ENCODE peak calls at places on chromosomes 3 and 15, in seven cellular contexts. I is H1, L is ovary, O is suprapubic skin, K is sigmoid colon, C is GM12878, U is HepG2. H is an unnamed sample. For H3K4me1, the result is how much of the 10 kb centered on the place peaks cover.

GRCh38 chr3:108352176-108352575 is 55.8 kb downstream of the HHLA2 start:
- DNase-seq in K (no peak), L (no peak), C (no peak), I (no peak), U (no peak), O (no peak), H (no peak)

GRCh38 chr3:3196148-3196861 is 16.8 kb upstream of the CRBN start:
- DNase-seq in I (no peak), L (no peak), U (no peak), K (no peak), C (no peak), O (no peak), H (no peak)

GRCh38 chr3:80676869-80677268 is 909.1 kb upstream of the ROBO1 start:
- DNase-seq in U (no peak), L (no peak), O (no peak), K (no peak), C (no peak), I (no peak), H (no peak)

GRCh38 chr3:35291837-35292236 is 347.5 kb upstream of the ARPP21 start:
- DNase-seq in O (no peak), I (no peak), L (no peak), U (no peak), K (no peak), C (no peak), H (no peak)

GRCh38 chr15:45130291-45131000 is 652 bp downstream of the DUOX1 start:
- DNase-seq in C (no peak), I (no peak), K (no peak), U (no peak), L (no peak), O (no peak), H (no peak)

GRCh38 chr15:77525907-77526581 is 105.4 kb downstream of the HMG20A start:
- DNase-seq in C (no peak), U (no peak), I (no peak), O (peak), L (peak), K (peak), H (no peak)

GRCh38 chr3:196180346-196180745 is 30.9 kb downstream of the ZDHHC19 start:
- DNase-seq in I (no peak), L (no peak), C (no peak), O (no peak), U (no peak), K (no peak), H (no peak)

GRCh38 chr3:116339441-116340028 is 105.8 kb downstream of the LSAMP start:
- DNase-seq in I (no peak), L (no peak), K (peak), C (no peak), U (no peak), O (no peak), H (peak)

GRCh38 chr3:53239800-53240199 is 16.0 kb downstream of the TKT start:
- DNase-seq in U (no peak), C (no peak), I (no peak), K (no peak), O (no peak), L (no peak), H (no peak)

GRCh38 chr15:24880663-24881062 is 74.1 kb upstream of the SNRPN start:
- DNase-seq in C (no peak), L (no peak), K (no peak), U (no peak), O (no peak), I (no peak), H (no peak)

GRCh38 chr15:67573194-67573593 is 30.7 kb downstream of the MAP2K5 start:
- DNase-seq in I (no peak), C (no peak), L (no peak), K (no peak), U (no peak), O (no peak), H (no peak)

GRCh38 chr3:46910166-46910760 is 32.7 kb downstream of the PTH1R start:
- DNase-seq in U (no peak), O (peak), L (peak), K (peak), C (no peak), I (no peak), H (no peak)

GRCh38 chr15:84911879-84912660 is 27.6 kb downstream of the SLC28A1 start:
- DNase-seq in L (peak), O (peak), C (no peak), U (peak), I (no peak), K (peak), H (peak)

GRCh38 chr3:108099679-108100428 is 9.0 kb upstream of the CD47 start:
- DNase-seq in U (no peak), K (no peak), C (no peak), I (no peak), O (no peak), L (no peak), H (no peak)

GRCh38 chr15:67511606-67512005 is 9.3 kb upstream of the C15orf61 start:
- DNase-seq in L (no peak), I (no peak), C (no peak), K (no peak), O (no peak), U (no peak), H (no peak)

GRCh38 chr15:95957854-95958253 is 372.6 kb upstream of the NR2F2 start:
- DNase-seq in K (no peak), I (no peak), C (no peak), O (no peak), L (no peak), U (no peak), H (no peak)

GRCh38 chr15:71773206-71773859 is 37.0 kb upstream of the NR2E3 start:
- DNase-seq in L (no peak), C (no peak), K (no peak), O (no peak), U (no peak), I (no peak), H (no peak)

GRCh38 chr15:42151012-42151615 is 5.3 kb downstream of the PLA2G4F start:
- DNase-seq in L (no peak), K (no peak), I (no peak), U (no peak), C (no peak), O (peak), H (no peak)

GRCh38 chr15:58545307-58546065 is 113.7 kb downstream of the LIPC start:
- DNase-seq in O (no peak), L (no peak), K (no peak), C (no peak), I (no peak), U (no peak), H (no peak)

GRCh38 chr15:58546066-58546591 is 114.3 kb downstream of the LIPC start:
- DNase-seq in L (peak), O (no peak), K (no peak), C (no peak), U (no peak), I (no peak), H (no peak)

GRCh38 chr15:58547628-58548307 is 116.0 kb downstream of the LIPC start:
- DNase-seq in O (no peak), U (no peak), C (no peak), I (no peak), K (no peak), L (no peak), H (no peak)

GRCh38 chr15:58548308-58549012 is 116.7 kb downstream of the LIPC start:
- DNase-seq in K (no peak), C (no peak), O (no peak), I (no peak), L (no peak), U (no peak), H (no peak)

GRCh38 chr15:58546635-58547627 is 115.1 kb downstream of the LIPC start:
- DNase-seq in O (no peak), U (peak), L (peak), C (no peak), I (no peak), K (no peak), H (no peak)
- TF ChIP-seq EP300 in O (no peak), U (no peak), L (no peak), C (no peak), I (no peak), K (no peak), H (no peak)

GRCh38 chr3:50617096-50617791 is at the start of gene MAPKAPK3:
- DNase-seq in U (peak), K (peak), I (no peak), L (no peak), O (peak), C (no peak), H (peak)
- H3K4me1 ChIP-seq in U (under half), K (under half), I (under half), L (under half), O (half or more), C (under half), H (under half)

DNA sequence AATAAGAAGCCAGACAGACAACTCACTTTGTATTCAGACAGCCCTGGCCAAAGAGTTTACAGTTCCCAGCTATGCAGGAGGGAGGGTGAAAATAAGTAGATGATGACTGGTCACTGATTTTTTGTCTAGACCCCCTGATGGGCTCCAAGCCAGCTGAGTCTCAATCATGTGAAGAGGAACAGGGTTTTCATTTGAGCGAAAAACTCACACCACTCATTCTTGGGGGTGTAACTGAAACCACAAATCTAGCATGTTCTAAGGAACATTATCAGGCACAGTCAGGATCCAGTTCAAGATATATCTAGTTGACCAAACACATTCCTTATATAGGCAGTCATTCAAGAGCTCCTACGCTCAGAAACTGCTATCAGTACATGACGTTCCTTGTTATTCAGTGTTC is 59.0 kb downstream of the LMCD1 start:
- DNase-seq in C (no peak), I (no peak), U (no peak), L (no peak), K (peak), O (no peak), H (no peak)
- TF ChIP-seq EP300 in C (no peak), I (no peak), U (no peak), L (no peak), K (no peak), O (no peak), H (no peak)

GRCh38 chr15:63503739-63504246 is 600 bp upstream of the USP3 start:
- DNase-seq in U (peak), C (no peak), I (no peak), O (no peak), K (peak), L (peak), H (peak)
- H3K4me1 ChIP-seq in U (half or more), C (under half), I (under half), O (half or more), K (under half), L (under half), H (half or more)

GRCh38 chr15:28060005-28060404 is 39.1 kb downstream of the OCA2 start:
- DNase-seq in K (no peak), O (no peak), L (no peak), I (no peak), U (no peak), C (no peak), H (no peak)
- TF ChIP-seq EP300 in K (no peak), O (no peak), L (no peak), I (no peak), U (no peak), C (no peak), H (no peak)

GRCh38 chr15:37087050-37087691 is 13.2 kb downstream of the MEIS2 start:
- DNase-seq in O (no peak), L (no peak), U (no peak), K (no peak), I (no peak), C (no peak), H (no peak)
- H3K4me1 ChIP-seq in O (under half), L (under half), U (under half), K (half or more), I (under half), C (under half), H (under half)

GRCh38 chr3:95926904-95927501 is 887.4 kb upstream of the EPHA6 start:
- DNase-seq in L (no peak), O (no peak), K (no peak), I (peak), U (no peak), C (no peak), H (no peak)

DNA sequence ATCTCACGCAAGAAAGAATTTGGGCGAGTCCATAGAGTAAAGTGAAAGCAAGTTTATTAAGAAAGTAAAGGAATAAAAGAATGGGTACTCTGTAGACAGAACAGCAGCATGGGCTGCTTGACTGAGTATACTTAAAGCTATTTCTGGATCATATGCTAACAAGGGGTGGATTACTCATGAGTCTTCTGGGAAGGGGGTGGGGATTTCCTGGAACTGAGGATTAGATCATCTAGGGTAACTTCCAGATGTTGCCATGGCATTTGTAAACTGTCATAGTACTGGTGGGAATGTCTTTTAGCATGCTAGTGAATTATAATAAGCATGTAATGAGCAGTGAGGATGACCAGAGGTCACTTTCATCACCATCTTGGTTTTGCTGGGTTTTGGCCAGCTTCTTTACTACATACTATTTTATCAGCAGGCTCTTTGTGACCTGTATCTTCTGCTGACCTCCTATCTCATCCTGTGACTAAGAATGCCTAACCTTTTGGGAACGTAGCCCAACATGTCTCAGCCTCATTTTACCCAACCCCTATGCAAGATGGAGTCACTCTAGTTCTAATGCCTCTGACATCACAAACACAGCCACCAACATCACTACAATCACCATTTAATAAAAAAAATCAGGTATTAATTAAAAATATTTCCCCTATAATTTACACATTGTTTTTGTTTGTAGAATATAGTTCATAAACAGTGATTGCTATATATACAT is 890.7 kb upstream of the EPHA6 start:
- DNase-seq in U (no peak), L (no peak), I (no peak), C (no peak), O (peak), K (no peak), H (no peak)
- TF ChIP-seq EP300 in U (no peak), L (no peak), I (no peak), C (no peak), O (no peak), K (no peak), H (no peak)

DNA sequence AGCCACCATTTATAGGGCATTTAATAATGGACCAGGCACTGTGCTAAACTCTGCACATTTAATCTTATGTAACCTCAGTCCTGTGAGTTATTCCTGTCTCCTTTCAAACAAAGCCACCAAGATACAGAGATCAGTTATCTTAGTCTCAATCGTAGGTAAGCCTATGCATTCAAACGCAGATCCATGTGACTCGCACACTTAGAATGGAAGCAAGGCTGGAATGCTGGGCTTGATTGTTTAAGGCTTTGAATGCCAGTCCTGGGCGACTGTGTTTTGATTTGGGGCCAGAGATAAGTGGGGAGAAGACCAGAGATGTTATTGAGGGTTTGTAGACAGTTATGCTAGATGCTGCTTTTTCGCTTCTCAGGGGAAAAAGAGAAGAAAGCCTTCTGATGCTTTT is 22.2 kb downstream of the MED12L start:
- DNase-seq in U (no peak), L (no peak), I (no peak), C (no peak), K (no peak), O (no peak), H (no peak)
- H3K4me1 ChIP-seq in U (under half), L (under half), I (under half), C (under half), K (under half), O (under half), H (under half)

DNA sequence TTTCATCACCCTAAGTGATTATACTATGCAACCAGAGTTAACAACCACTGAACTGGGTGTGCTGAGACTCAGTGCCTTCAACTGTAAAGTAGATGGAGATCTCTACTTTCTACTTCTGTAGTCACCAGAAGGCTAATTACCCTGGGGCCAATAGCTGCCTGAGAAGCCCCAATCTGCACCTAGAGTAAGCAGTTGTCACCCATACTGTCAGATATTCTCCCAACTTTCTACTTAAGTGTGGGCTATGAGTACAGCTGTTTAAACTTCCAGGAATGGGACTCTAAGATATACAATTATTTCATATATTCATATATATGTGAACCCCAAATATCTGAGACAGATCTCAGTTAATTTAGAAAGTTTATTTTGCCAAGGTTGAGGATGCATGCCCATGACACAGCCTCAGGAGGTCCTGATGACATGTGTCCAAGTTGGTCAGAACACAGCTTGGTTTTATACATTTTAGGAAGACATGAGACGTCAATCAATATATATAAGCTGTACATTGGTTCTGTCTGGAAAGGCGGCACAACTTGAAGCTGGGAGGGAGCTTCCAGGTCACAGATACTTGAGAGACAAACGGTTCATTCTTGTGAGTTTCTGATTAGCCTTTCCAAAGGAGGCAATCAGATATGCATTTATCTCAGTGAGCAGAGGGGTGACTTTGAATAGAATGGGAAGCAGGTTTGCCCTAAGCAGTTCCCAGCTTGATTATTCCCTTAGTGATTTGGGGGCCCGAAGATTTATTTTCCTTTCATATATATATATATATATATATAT is 41.9 kb downstream of the CCNL1 start:
- DNase-seq in K (no peak), I (no peak), U (no peak), C (no peak), L (no peak), O (no peak), H (no peak)
- TF ChIP-seq EP300 in K (no peak), I (no peak), U (no peak), C (no peak), L (no peak), O (no peak), H (no peak)